ENCODE peak calls at places on chromosomes 1 and 21, in five cellular contexts. Q, K, V, G and I are unnamed samples.

GRCh38 chr1:37723390-37724078 is 31.2 kb downstream of the CDCA8 start:
- DNase-seq in V (no peak), Q (no peak), G (no peak), K (no peak), I (peak; percentile 96)

GRCh38 chr1:185934476-185935189 is 200.4 kb downstream of the HMCN1 start:
- DNase-seq in Q (no peak), V (peak; percentile 79), G (no peak), K (no peak), I (no peak)

GRCh38 chr1:85214654-85215053 is 13.8 kb upstream of the SYDE2 start:
- DNase-seq in G (no peak), K (no peak), Q (no peak), V (no peak), I (no peak)

GRCh38 chr21:26840912-26841311 is 4.3 kb downstream of the ADAMTS1 start:
- DNase-seq in G (peak; percentile 55), V (peak; percentile 76), Q (peak; percentile 69), K (peak; percentile 70), I (no peak)

GRCh38 chr1:21647431-21648373 is 21.5 kb downstream of the RAP1GAP start:
- DNase-seq in K (peak; percentile 93), V (peak; percentile 59), G (peak; percentile 71), Q (no peak), I (peak; percentile 78)

GRCh38 chr1:52348704-52349301 is 17.2 kb downstream of the CC2D1B start:
- DNase-seq in Q (no peak), G (peak; percentile 23), K (peak; percentile 79), V (peak; percentile 44), I (peak; percentile 26)

GRCh38 chr1:17673335-17674075 is 81.6 kb upstream of the ACTL8 start:
- DNase-seq in K (no peak), G (peak; percentile 21), V (no peak), Q (no peak), I (peak; percentile 22)

GRCh38 chr1:40508375-40509341 is at the start of gene EXO5:
- DNase-seq in K (peak; percentile 85), V (peak; percentile 69), Q (peak; percentile 73), G (peak; percentile 85), I (peak; percentile 90)

GRCh38 chr1:58011978-58012377 is 534.5 kb downstream of the OMA1 start:
- DNase-seq in V (peak; percentile 1), Q (no peak), G (no peak), K (no peak), I (no peak)

GRCh38 chr1:175768610-175769009 is 25.2 kb upstream of the TNR start:
- DNase-seq in K (no peak), V (no peak), G (no peak), Q (no peak), I (no peak)

DNA sequence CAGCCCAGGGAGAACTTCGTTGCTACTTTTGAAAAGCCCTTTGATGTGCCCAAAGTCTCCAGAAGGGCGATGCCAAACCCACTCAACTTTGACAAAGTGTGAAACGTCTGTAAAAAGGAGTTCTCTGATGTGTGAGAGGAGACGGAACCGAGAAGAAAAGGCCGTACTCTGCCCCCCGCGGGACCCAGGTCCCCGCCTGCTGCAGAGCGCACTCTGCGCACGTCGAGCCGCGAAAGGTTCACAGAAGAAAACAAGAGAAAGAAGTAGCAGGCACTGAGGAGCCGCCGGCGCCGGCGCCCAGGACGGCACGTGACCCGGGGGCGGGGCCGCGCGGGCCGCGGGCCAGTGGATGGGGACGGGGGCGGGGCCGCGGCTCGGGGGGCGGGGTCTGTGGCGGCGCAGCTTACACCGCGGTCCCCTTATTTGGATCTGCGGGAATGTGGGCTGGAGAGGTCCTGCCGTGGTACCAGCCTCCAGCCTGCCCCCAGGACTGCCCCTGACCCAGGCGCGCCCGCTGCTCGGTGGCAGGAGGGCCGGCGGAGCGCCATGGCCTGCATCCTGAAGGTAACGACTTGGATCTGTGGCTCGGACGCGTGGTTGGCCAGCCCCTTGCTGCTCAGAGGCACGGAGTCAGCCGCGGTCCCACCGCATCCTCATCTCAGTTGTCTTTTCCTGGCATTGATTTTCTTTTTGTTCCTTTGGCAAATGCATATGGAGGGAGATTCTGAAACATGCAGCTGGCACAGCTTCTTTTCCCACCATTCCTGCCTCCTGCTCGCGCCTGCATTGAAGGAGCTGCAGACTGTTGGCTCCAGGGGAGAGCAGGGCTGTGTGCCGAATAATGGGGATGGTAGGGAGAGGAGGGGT is at the start of gene ST6GALNAC3:
- DNase-seq in G (peak; percentile 84), Q (peak; percentile 83), V (peak; percentile 47), K (peak; percentile 81), I (no peak)
- TF ChIP-seq POLR2A in G (peak; percentile 38), Q (peak; percentile 72), V (no peak), K (peak; percentile 26), I (no peak)

DNA sequence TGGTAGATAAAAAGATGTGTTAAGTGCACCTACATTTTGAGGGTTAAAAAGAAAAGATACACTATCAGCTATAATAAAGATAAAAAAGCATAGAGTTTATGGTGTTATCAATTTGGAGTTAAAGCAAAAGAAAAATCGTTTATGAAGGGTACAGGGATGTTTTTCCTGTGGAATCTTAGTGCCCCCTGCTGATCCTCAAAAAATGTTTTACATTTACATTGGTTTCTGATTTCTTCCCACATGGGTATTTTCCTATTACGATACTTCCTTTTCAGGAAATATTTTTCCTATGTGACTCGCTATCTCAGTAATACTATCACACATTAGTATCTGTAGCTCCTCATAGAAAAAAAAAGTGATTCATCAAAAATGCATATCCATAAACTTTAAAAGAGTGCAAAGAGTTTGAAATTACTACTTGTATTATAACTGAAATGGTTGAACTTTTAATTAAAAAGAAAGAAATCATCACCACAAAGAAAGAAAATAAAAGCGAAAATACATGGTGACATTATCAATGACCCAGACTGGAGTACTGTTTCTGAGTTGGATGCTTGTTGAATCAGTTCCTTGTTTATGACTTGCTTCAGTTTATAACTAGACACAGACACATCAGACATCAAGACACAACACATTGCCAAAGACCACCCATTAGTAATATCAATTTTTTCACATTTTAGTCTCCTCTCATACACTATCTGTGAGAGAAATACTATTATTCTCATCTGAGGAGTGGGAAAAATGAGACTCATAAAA is 293.2 kb downstream of the MRPL39 start:
- DNase-seq in V (peak; percentile 67), Q (no peak), K (no peak), G (no peak), I (peak; percentile 16)
- TF ChIP-seq CTCF in V (peak; percentile 68), Q (no peak), K (peak; percentile 30), G (peak; percentile 20), I (no peak)

GRCh38 chr21:44354001-44354405 is 582 bp downstream of the TRPM2 start:
- DNase-seq in Q (no peak), G (no peak), K (no peak), V (no peak), I (peak; percentile 95)

GRCh38 chr21:44353200-44353970 is at the start of gene TRPM2:
- DNase-seq in V (no peak), K (peak; percentile 69), Q (peak; percentile 70), G (peak; percentile 35), I (peak; percentile 97)

GRCh38 chr21:44357064-44357837 is 3.8 kb downstream of the TRPM2 start:
- DNase-seq in V (no peak), Q (no peak), G (no peak), K (no peak), I (no peak)

GRCh38 chr21:44356636-44357035 is 3.2 kb downstream of the TRPM2 start:
- DNase-seq in Q (no peak), K (no peak), V (no peak), G (no peak), I (no peak)

DNA sequence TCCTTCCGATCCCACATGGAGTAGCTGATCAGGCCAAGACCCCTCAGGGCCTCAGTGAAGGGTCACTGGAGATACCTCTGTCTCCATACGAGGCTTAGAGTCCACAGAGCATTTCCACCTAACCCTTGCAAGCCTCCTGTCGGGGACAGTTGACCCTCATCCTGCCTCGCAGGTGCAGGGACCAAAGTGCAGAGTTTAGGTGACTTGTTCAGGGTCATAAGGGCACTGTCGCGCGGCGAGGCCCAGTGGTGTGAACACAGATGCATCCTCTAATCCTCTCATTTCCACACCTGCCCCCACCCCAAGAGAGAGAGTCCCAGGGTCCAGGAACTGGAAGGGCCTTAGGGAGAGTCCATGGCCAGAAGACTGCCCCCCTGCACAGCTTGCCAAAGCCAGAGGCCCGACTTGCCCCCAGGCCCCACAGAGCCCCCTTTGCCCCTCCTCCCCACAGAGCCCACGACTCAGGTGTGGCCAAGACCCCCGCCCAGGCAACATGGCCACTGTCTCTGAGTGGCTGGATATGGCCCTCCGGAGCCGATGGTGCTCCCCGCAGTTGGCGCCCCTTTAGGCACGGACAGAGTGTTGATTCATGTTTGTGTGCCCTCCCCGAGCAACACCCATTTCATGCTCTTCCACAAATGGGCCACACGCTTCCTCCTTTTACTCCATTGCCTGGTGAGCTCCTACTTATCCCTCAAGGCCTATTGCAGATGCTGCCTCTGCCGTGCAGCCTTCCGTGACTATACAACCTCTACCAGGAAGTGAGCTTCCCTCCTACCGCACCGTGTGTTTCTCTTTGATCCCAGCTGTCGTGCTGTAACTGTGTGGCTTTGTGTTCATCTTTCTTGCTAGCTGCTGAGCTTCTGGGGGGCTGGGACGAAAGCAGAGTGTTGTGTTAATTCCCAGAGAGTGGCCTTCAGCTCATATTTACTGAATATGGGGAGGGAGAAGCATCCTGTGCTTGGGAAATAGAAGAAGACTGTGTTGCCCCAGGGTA is 1.7 kb downstream of the TRPM2 start:
- DNase-seq in Q (no peak), V (no peak), K (no peak), G (no peak), I (peak; percentile 87)
- H3K4me3 ChIP-seq in Q (no peak overlapping the region), V (no peak overlapping the region), K (no peak overlapping the region), G (no peak overlapping the region), I (peak overlapping the region; percentile 93)

DNA sequence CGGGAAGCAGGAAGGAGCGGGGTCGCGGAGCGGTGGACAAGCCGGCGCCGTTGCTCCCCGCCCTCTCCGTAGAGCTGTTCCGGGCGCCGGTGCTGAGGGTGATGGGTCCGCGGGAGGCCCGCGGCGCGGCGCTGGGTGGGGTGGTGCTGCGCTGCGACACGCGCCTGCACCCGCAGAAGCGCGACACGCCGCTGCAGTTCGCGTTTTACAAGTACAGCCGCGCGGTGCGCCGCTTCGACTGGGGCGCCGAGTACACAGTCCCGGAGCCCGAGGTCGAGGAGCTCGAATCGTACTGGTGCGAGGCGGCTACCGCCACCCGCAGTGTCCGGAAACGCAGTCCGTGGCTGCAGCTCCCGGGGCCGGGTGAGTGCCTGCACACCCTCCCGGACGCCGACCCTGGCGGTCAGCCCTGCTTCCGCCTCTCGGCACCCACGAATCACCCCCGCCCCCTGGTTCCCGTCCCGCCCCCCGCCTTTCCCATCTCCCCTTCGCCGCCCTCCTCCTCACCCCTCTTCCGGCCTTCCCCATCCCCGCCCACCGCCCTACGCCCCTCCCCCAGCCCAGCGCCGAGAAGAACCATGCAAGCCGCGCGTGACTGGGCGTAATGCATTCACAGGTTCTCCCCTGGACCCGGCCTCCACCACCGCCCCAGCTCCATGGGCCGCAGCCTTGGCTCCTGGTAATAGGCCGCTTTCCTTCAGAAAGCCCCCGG is 5.4 kb downstream of the FCRLB start:
- DNase-seq in Q (peak; percentile 90), V (peak; percentile 79), K (peak; percentile 84), G (peak; percentile 93), I (peak; percentile 91)
- TF ChIP-seq POLR2A in Q (peak; percentile 57), V (peak; percentile 64), K (no peak), G (peak; percentile 89), I (peak; percentile 90)

GRCh38 chr1:115465802-115466363 is 127.8 kb upstream of the NGF start:
- DNase-seq in V (no peak), K (no peak), Q (no peak), G (no peak), I (no peak)
- TF ChIP-seq CTCF in V (no peak), K (no peak), Q (no peak), G (no peak), I (no peak)

DNA sequence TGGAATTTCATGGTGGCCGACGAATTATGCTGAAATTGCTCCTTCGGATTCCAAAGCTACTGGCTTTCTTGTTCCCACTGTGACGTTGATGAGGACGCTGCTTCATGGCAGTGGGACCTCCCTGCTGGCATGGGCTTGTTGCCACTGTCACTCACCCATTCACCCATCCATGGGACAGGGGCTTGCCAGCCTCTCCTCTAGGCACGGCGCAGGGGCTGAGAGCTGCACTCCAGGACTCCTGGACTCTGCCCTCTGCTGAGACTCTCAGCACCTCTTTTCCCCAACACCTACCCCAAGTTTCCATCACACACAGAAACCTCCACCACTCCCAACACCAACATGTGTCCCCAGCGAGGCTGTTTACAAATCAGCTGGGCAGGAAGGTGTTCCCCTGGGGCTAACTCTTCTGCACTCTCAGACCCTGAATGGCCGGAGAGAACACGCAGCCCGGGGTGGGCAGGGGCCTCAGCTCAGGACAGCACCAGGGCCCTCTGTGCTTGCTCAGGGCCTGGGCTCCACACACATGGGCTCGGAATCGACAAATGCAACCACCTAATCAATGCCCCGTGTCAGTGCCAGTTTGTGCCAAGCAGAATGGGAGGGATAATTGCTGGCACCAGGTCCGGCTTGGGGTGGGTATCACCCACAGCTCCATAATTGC is 3.1 kb downstream of the ITGB2 start:
- DNase-seq in G (no peak), V (no peak), K (no peak), Q (no peak), I (no peak)
- H3K4me3 ChIP-seq in G (no peak overlapping the region), V (no peak overlapping the region), K (no peak overlapping the region), Q (no peak overlapping the region), I (no peak overlapping the region)